ENCODE peak calls at places on chromosome 1, in four cellular contexts. One of them, this sample, is unnamed.

GRCh38 chr1:233289676-233290075 is 5.8 kb downstream of the PCNX2 start:
- DNase-seq in neural crest cell: no peak
- DNase-seq in HCT116: no peak
- DNase-seq in astrocyte of the spinal cord: no peak
- DNase-seq in this sample: no peak

GRCh38 chr1:192905049-192905448 is 96.2 kb downstream of the RGS2 start:
- DNase-seq in neural crest cell: no peak
- DNase-seq in HCT116: no peak
- DNase-seq in astrocyte of the spinal cord: no peak
- DNase-seq in this sample: no peak

GRCh38 chr1:165574295-165574694 is 30.5 kb downstream of the LRRC52 start:
- DNase-seq in neural crest cell: no peak
- DNase-seq in HCT116: no peak
- DNase-seq in astrocyte of the spinal cord: no peak
- DNase-seq in this sample: no peak

GRCh38 chr1:66556161-66556611 is 22.2 kb downstream of the SGIP1 start:
- DNase-seq in neural crest cell: no peak
- DNase-seq in HCT116: no peak
- DNase-seq in astrocyte of the spinal cord: no peak
- DNase-seq in this sample: no peak

GRCh38 chr1:208047476-208047934 is 136.6 kb upstream of the CD34 start:
- DNase-seq in neural crest cell: no peak
- DNase-seq in HCT116: no peak
- DNase-seq in astrocyte of the spinal cord: peak
- DNase-seq in this sample: no peak

GRCh38 chr1:239091537-239091936 is 294.8 kb upstream of the CHRM3 start:
- DNase-seq in neural crest cell: no peak
- DNase-seq in HCT116: no peak
- DNase-seq in astrocyte of the spinal cord: no peak
- DNase-seq in this sample: no peak

GRCh38 chr1:50704126-50704525 is 255.9 kb downstream of the FAF1 start:
- DNase-seq in neural crest cell: peak
- DNase-seq in HCT116: peak
- DNase-seq in astrocyte of the spinal cord: peak
- DNase-seq in this sample: peak

GRCh38 chr1:226829105-226829504 is 41.3 kb upstream of the PSEN2 start:
- DNase-seq in neural crest cell: no peak
- DNase-seq in HCT116: no peak
- DNase-seq in astrocyte of the spinal cord: no peak
- DNase-seq in this sample: no peak

GRCh38 chr1:14377386-14377785 is 221.1 kb upstream of the KAZN start:
- DNase-seq in neural crest cell: no peak
- DNase-seq in HCT116: no peak
- DNase-seq in astrocyte of the spinal cord: peak
- DNase-seq in this sample: no peak

GRCh38 chr1:11044849-11045427 is 2.1 kb downstream of the MASP2 start:
- DNase-seq in neural crest cell: no peak
- DNase-seq in HCT116: no peak
- DNase-seq in astrocyte of the spinal cord: no peak
- DNase-seq in this sample: no peak

GRCh38 chr1:8127201-8127641 is 101.1 kb upstream of the ERRFI1 start:
- DNase-seq in neural crest cell: no peak
- DNase-seq in HCT116: no peak
- DNase-seq in astrocyte of the spinal cord: no peak
- DNase-seq in this sample: no peak

GRCh38 chr1:88801575-88802208 is 89.7 kb downstream of the GTF2B start:
- DNase-seq in neural crest cell: no peak
- DNase-seq in HCT116: no peak
- DNase-seq in astrocyte of the spinal cord: peak
- DNase-seq in this sample: no peak

GRCh38 chr1:197614916-197615692 is 160.2 kb downstream of the DENND1B start:
- DNase-seq in neural crest cell: peak
- DNase-seq in HCT116: peak
- DNase-seq in astrocyte of the spinal cord: peak
- DNase-seq in this sample: peak

DNA sequence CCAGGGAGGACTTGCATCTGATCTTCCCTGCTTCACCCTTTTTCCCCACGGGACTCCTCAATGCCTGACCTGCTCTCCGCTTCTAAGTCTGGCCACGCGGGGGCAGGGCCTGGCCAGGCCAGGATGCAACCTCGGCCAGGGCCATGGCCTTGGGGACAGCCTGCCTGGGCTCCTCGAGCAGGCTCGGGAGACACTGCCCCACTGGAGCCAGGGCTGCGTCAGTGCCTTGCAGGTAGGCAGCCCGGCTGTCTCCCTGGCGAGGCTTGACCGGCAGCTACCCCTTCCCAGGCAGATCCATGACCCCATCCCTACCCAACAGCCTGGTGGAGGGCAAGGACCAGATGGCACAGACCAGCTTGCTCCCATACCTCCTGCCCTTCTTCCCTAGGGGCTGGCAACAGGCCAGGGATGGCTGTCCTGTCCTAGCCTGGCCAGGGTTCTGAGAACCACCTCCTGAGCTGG is 2.7 kb upstream of the PRDM16 start:
- DNase-seq in neural crest cell: peak
- DNase-seq in HCT116: no peak
- DNase-seq in astrocyte of the spinal cord: no peak
- DNase-seq in this sample: peak
- TF ChIP-seq CTCF in neural crest cell: peak
- TF ChIP-seq CTCF in HCT116: no peak
- TF ChIP-seq CTCF in astrocyte of the spinal cord: peak
- TF ChIP-seq CTCF in this sample: peak

GRCh38 chr1:185696419-185697150 is 37.6 kb upstream of the HMCN1 start:
- DNase-seq in neural crest cell: no peak
- DNase-seq in HCT116: no peak
- DNase-seq in astrocyte of the spinal cord: no peak
- DNase-seq in this sample: no peak

GRCh38 chr1:185694081-185694480 is 40.1 kb upstream of the HMCN1 start:
- DNase-seq in neural crest cell: no peak
- DNase-seq in HCT116: no peak
- DNase-seq in astrocyte of the spinal cord: no peak
- DNase-seq in this sample: no peak

GRCh38 chr1:185699874-185700273 is 34.3 kb upstream of the HMCN1 start:
- DNase-seq in neural crest cell: no peak
- DNase-seq in HCT116: no peak
- DNase-seq in astrocyte of the spinal cord: no peak
- DNase-seq in this sample: no peak

GRCh38 chr1:185693654-185694053 is 40.5 kb upstream of the HMCN1 start:
- DNase-seq in neural crest cell: no peak
- DNase-seq in HCT116: no peak
- DNase-seq in astrocyte of the spinal cord: no peak
- DNase-seq in this sample: no peak

GRCh38 chr1:185695299-185695698 is 38.9 kb upstream of the HMCN1 start:
- DNase-seq in neural crest cell: no peak
- DNase-seq in HCT116: no peak
- DNase-seq in astrocyte of the spinal cord: no peak
- DNase-seq in this sample: no peak
- TF ChIP-seq CTCF in neural crest cell: peak
- TF ChIP-seq CTCF in HCT116: no peak
- TF ChIP-seq CTCF in astrocyte of the spinal cord: peak
- TF ChIP-seq CTCF in this sample: peak

GRCh38 chr1:31878018-31878417 is 60.1 kb downstream of the PTP4A2 start:
- DNase-seq in neural crest cell: no peak
- DNase-seq in HCT116: no peak
- DNase-seq in astrocyte of the spinal cord: no peak
- DNase-seq in this sample: no peak

GRCh38 chr1:31879981-31880608 is 58.1 kb downstream of the PTP4A2 start:
- DNase-seq in neural crest cell: no peak
- DNase-seq in HCT116: no peak
- DNase-seq in astrocyte of the spinal cord: no peak
- DNase-seq in this sample: no peak

GRCh38 chr1:31881698-31882000 is 56.5 kb downstream of the PTP4A2 start:
- DNase-seq in neural crest cell: no peak
- DNase-seq in HCT116: no peak
- DNase-seq in astrocyte of the spinal cord: no peak
- DNase-seq in this sample: no peak

GRCh38 chr1:31883357-31883942 is 54.7 kb downstream of the PTP4A2 start:
- DNase-seq in neural crest cell: no peak
- DNase-seq in HCT116: no peak
- DNase-seq in astrocyte of the spinal cord: no peak
- DNase-seq in this sample: no peak

DNA sequence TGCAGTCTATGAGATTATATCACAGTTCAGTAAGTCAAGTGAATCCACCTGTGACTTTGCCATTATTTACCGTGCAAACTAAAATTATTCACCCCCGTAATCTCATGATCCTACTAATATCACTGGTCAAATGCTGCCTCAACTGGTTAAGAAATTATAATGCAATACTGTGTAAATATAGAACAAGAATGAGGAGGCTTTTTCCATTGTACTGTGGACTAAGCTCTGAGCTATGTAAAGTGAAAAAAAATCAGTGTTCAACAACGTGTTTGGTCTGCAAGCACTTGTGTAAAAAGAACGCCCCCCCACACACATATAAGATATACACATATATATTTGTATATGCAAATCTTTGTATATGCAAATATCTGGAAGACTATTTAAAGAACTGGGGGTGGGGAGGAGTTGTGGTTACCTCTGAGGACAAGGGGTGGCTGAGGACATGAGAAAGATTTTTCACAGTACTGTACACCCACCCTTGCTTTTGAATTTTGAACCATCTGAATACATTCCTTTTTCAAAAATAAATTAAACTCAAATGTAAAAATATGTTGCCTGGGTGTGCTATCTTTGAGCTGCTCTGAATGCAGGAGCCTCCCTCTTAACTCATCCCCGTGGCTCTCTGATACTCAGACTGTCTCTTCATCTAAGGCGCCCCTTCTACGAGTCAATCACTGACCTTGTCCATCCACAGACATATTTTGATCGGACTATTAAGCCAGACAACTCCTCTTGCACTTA is 57.0 kb downstream of the PTP4A2 start:
- DNase-seq in neural crest cell: no peak
- DNase-seq in HCT116: no peak
- DNase-seq in astrocyte of the spinal cord: no peak
- DNase-seq in this sample: no peak
- TF ChIP-seq CTCF in neural crest cell: no peak
- TF ChIP-seq CTCF in HCT116: no peak
- TF ChIP-seq CTCF in astrocyte of the spinal cord: no peak
- TF ChIP-seq CTCF in this sample: no peak

DNA sequence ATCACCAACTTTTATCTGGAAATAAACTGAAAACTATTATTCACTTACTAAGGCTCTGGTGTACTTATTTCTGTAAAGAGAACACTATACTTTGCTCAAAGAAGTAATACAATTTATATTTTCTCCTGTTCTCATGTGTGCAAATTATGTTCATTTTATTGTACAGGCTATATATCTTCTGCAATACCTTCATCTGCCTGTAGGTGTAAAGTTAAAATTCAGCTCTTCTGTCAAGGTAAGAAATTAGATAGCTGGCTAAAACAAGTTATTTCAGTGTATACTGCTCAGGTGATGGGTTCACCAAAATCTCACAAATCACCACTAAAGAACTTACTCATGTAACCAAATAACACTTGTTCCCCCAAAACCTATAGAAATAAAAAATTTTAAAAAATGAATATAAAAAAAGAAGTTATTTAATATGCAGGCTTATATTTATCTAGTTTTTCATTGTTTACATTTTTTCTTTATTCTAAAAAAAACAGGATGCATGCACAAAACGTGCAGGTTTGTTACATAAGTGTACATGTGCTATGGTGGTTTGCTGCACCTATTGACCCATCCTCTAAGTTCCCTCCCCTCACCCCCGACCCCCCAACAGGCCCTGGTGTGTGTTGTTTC is 81.5 kb downstream of the PTGER3 start:
- DNase-seq in neural crest cell: no peak
- DNase-seq in HCT116: peak
- DNase-seq in astrocyte of the spinal cord: peak
- DNase-seq in this sample: peak
- TF ChIP-seq CTCF in neural crest cell: peak
- TF ChIP-seq CTCF in HCT116: peak
- TF ChIP-seq CTCF in astrocyte of the spinal cord: peak
- TF ChIP-seq CTCF in this sample: peak

GRCh38 chr1:246152986-246153431 is 354.1 kb downstream of the SMYD3 start:
- DNase-seq in neural crest cell: no peak
- DNase-seq in HCT116: no peak
- DNase-seq in astrocyte of the spinal cord: no peak
- DNase-seq in this sample: no peak

GRCh38 chr1:246155923-246156322 is 351.2 kb downstream of the SMYD3 start:
- DNase-seq in neural crest cell: no peak
- DNase-seq in HCT116: no peak
- DNase-seq in astrocyte of the spinal cord: no peak
- DNase-seq in this sample: peak

GRCh38 chr1:246149543-246149942 is 357.5 kb downstream of the SMYD3 start:
- DNase-seq in neural crest cell: no peak
- DNase-seq in HCT116: no peak
- DNase-seq in astrocyte of the spinal cord: no peak
- DNase-seq in this sample: no peak

GRCh38 chr1:246153796-246154212 is 353.3 kb downstream of the SMYD3 start:
- DNase-seq in neural crest cell: no peak
- DNase-seq in HCT116: peak
- DNase-seq in astrocyte of the spinal cord: no peak
- DNase-seq in this sample: no peak

GRCh38 chr1:246151796-246152434 is 355.2 kb downstream of the SMYD3 start:
- DNase-seq in neural crest cell: no peak
- DNase-seq in HCT116: no peak
- DNase-seq in astrocyte of the spinal cord: peak
- DNase-seq in this sample: no peak
- TF ChIP-seq CTCF in neural crest cell: peak
- TF ChIP-seq CTCF in HCT116: peak
- TF ChIP-seq CTCF in astrocyte of the spinal cord: no peak
- TF ChIP-seq CTCF in this sample: peak

GRCh38 chr1:96538001-96538649 is 183.5 kb upstream of the PTBP2 start:
- DNase-seq in neural crest cell: no peak
- DNase-seq in HCT116: no peak
- DNase-seq in astrocyte of the spinal cord: peak
- DNase-seq in this sample: peak
- TF ChIP-seq CTCF in neural crest cell: no peak
- TF ChIP-seq CTCF in HCT116: no peak
- TF ChIP-seq CTCF in astrocyte of the spinal cord: no peak
- TF ChIP-seq CTCF in this sample: peak

GRCh38 chr1:19310720-19311502 is 1.0 kb downstream of the AKR7A2 start:
- DNase-seq in neural crest cell: no peak
- DNase-seq in HCT116: no peak
- DNase-seq in astrocyte of the spinal cord: peak
- DNase-seq in this sample: peak
- TF ChIP-seq CTCF in neural crest cell: no peak
- TF ChIP-seq CTCF in HCT116: no peak
- TF ChIP-seq CTCF in astrocyte of the spinal cord: no peak
- TF ChIP-seq CTCF in this sample: no peak

This sample was measured in HFFc6.